ENCODE peak calls at places on chromosome 9, in six cellular contexts. X is Karpas-422, V is right cardiac atrium, Q is PC-3, W is mesenchymal stem cell, L is psoas muscle. P is an unnamed sample. For H3K27me3, the result is how much of the 10 kb centered on the place peaks cover.

GRCh38 chr9:22160235-22160634 is 151.1 kb upstream of the CDKN2B start:
- DNase-seq in L (no peak), Q (no peak), W (no peak), X (no peak), V (no peak), P (no peak)

GRCh38 chr9:76351006-76351405 is 43.2 kb downstream of the RFK start:
- DNase-seq in V (no peak), L (no peak), Q (no peak), X (no peak), W (no peak), P (no peak)

GRCh38 chr9:119195521-119195920 is 173.7 kb downstream of the BRINP1 start:
- DNase-seq in Q (no peak), X (no peak), V (no peak), W (no peak), L (no peak), P (no peak)

GRCh38 chr9:97615439-97616072 is 17.6 kb downstream of the TSTD2 start:
- DNase-seq in W (peak), Q (peak), X (peak), L (no peak), V (no peak), P (peak)

GRCh38 chr9:118303216-118303615 is 599.0 kb downstream of the TLR4 start:
- DNase-seq in L (no peak), W (no peak), V (no peak), X (no peak), Q (no peak), P (no peak)

GRCh38 chr9:112140936-112141335 is 34.2 kb downstream of the SUSD1 start:
- DNase-seq in W (no peak), Q (peak), X (no peak), L (no peak), V (no peak), P (no peak)

GRCh38 chr9:35756275-35756742 is 2.2 kb upstream of the MSMP start:
- DNase-seq in W (no peak), Q (peak), L (peak), V (peak), X (no peak), P (peak)

GRCh38 chr9:95092321-95093072 is 225.0 kb downstream of the FANCC start:
- DNase-seq in X (no peak), Q (peak), W (peak), L (no peak), V (no peak), P (no peak)

GRCh38 chr9:27369591-27369990 is 72.6 kb upstream of the EQTN start:
- DNase-seq in Q (no peak), L (no peak), V (no peak), W (no peak), X (peak), P (no peak)

GRCh38 chr9:131994364-131995110 is 85.1 kb downstream of the MED27 start:
- DNase-seq in L (no peak), Q (no peak), V (no peak), W (no peak), X (no peak), P (no peak)

GRCh38 chr9:98864257-98865180 is 57.0 kb downstream of the GALNT12 start:
- DNase-seq in X (no peak), W (peak), V (peak), L (peak), Q (no peak), P (no peak)

GRCh38 chr9:135187365-135187764 is 99.9 kb downstream of the OLFM1 start:
- DNase-seq in W (no peak), V (no peak), L (no peak), Q (no peak), X (no peak), P (no peak)

GRCh38 chr9:93154293-93154903 is 20.3 kb upstream of the NINJ1 start:
- DNase-seq in V (no peak), W (no peak), X (peak), L (no peak), Q (peak), P (peak)

GRCh38 chr9:126342621-126343031 is 16.0 kb downstream of the MVB12B start:
- DNase-seq in X (no peak), V (no peak), L (no peak), W (no peak), Q (no peak), P (peak)

GRCh38 chr9:105305834-105306233 is 61.4 kb downstream of the SLC44A1 start:
- DNase-seq in W (no peak), L (no peak), V (no peak), X (no peak), Q (no peak), P (no peak)

GRCh38 chr9:38687992-38688391 is 31.9 kb downstream of the FAM240B start:
- DNase-seq in X (no peak), W (no peak), Q (no peak), V (no peak), L (no peak), P (no peak)
- H3K4me3 ChIP-seq in X (no peak), W (no peak), Q (peak), V (no peak), L (no peak), P (peak)

GRCh38 chr9:136972335-136972734 is 5.0 kb upstream of the PTGDS start:
- DNase-seq in X (no peak), W (no peak), V (no peak), Q (no peak), L (no peak), P (no peak)
- H3K27me3 ChIP-seq in X (under half), W (under half), V (under half), Q (under half), L (under half), P (under half)

GRCh38 chr9:7392161-7392560 is 407.4 kb downstream of the DMAC1 start:
- DNase-seq in V (no peak), W (no peak), L (no peak), X (no peak), Q (no peak), P (no peak)

GRCh38 chr9:7388755-7389154 is 410.8 kb downstream of the DMAC1 start:
- DNase-seq in W (no peak), Q (no peak), X (no peak), V (no peak), L (no peak), P (no peak)

GRCh38 chr9:7382365-7382764 is 417.2 kb downstream of the DMAC1 start:
- DNase-seq in X (no peak), W (no peak), V (no peak), Q (no peak), L (no peak), P (no peak)

DNA sequence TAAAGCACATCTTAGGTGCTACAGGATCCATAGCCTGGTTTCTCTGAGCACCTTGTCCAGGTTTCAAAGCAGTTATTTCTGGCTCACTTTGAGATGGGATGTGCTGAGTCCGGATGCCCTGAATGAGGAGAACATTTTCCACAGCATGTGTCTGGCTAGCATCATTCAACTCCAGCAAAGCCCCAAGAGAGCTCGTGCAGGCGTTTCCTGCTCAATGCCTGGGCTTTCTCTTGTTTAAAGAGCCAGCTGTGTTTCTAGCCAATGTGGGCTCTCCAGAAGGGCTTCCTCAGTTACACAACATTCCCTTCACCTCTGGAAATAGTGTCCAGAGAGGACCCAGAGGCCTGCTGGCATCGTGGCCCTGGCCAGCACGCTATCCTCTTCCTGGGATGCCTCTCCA is 411.7 kb downstream of the DMAC1 start:
- DNase-seq in L (no peak), Q (no peak), X (no peak), W (peak), V (peak), P (no peak)
- H3K4me3 ChIP-seq in L (no peak), Q (no peak), X (no peak), W (no peak), V (no peak), P (no peak)

GRCh38 chr9:6644346-6645152 is 980 bp downstream of the GLDC start:
- DNase-seq in L (no peak), X (no peak), W (no peak), Q (no peak), V (no peak), P (no peak)
- H3K27me3 ChIP-seq in L (under half), X (under half), W (half or more), Q (under half), V (under half), P (under half)

GRCh38 chr9:129626944-129627297 is 958 bp downstream of the NTMT1 start:
- DNase-seq in V (no peak), W (peak), Q (peak), L (no peak), X (peak), P (no peak)

GRCh38 chr9:129626079-129626943 is at the start of gene NTMT1:
- DNase-seq in V (peak), X (peak), Q (peak), L (peak), W (peak), P (peak)

GRCh38 chr9:129629251-129629650 is 3.3 kb downstream of the NTMT1 start:
- DNase-seq in L (no peak), W (no peak), Q (no peak), X (no peak), V (no peak), P (no peak)

GRCh38 chr9:129627556-129628492 is 1.9 kb downstream of the NTMT1 start:
- DNase-seq in X (no peak), V (peak), L (no peak), W (peak), Q (no peak), P (no peak)

DNA sequence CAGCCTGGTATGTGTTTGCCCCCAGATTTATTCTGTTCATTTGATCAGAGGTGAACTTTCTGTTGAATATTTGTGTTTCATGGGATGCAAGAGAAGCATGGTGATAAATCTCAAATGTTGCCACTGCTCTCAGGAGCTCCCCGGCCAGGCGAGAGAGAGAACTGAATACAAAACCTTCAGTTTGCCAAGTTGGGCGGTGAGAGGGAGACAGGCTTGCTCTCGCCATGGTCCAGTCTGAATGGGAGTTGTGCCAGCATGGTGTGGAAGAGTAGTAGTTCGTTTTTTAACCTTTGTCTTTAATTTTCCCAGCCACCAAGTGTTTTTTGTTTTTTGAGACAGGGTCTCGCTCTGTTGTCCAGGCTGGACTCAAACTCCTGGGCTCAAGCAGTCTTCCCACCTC is 2.7 kb downstream of the NTMT1 start:
- DNase-seq in V (no peak), X (no peak), W (no peak), L (no peak), Q (no peak), P (no peak)
- H3K4me3 ChIP-seq in V (no peak), X (no peak), W (no peak), L (peak), Q (no peak), P (no peak)

GRCh38 chr9:110830495-110830894 is 161.9 kb downstream of the MUSK start:
- DNase-seq in Q (no peak), X (no peak), W (no peak), L (no peak), V (peak), P (no peak)
- H3K27me3 ChIP-seq in Q (under half), X (under half), W (under half), L (under half), V (under half), P (under half)

GRCh38 chr9:122336836-122337560 is 33.8 kb upstream of the PTGS1 start:
- DNase-seq in W (no peak), Q (no peak), L (no peak), V (no peak), X (peak), P (no peak)
- H3K4me3 ChIP-seq in W (no peak), Q (no peak), L (no peak), V (no peak), X (no peak), P (no peak)

GRCh38 chr9:96253059-96253696 is 48.8 kb downstream of the HSD17B3 start:
- DNase-seq in X (peak), Q (no peak), W (no peak), L (no peak), V (no peak), P (no peak)

GRCh38 chr9:96246267-96246671 is 55.7 kb downstream of the HSD17B3 start:
- DNase-seq in W (no peak), X (no peak), V (no peak), L (no peak), Q (no peak), P (no peak)

GRCh38 chr9:96245399-96245798 is 56.6 kb downstream of the HSD17B3 start:
- DNase-seq in X (peak), V (no peak), L (no peak), Q (no peak), W (no peak), P (no peak)

GRCh38 chr9:96251451-96251850 is 50.5 kb downstream of the HSD17B3 start:
- DNase-seq in Q (peak), V (no peak), X (no peak), L (no peak), W (no peak), P (no peak)

GRCh38 chr9:96249746-96250145 is 52.2 kb downstream of the HSD17B3 start:
- DNase-seq in Q (no peak), V (no peak), W (no peak), X (no peak), L (no peak), P (no peak)
- H3K27me3 ChIP-seq in Q (under half), V (under half), W (under half), X (under half), L (under half), P (under half)

GRCh38 chr9:133354766-133355165 is 1.5 kb downstream of the SURF1 start:
- DNase-seq in Q (no peak), L (no peak), V (peak), W (no peak), X (no peak), P (no peak)

GRCh38 chr9:133357656-133358055 is 1.3 kb downstream of the SURF2 start:
- DNase-seq in L (no peak), X (no peak), Q (no peak), V (no peak), W (no peak), P (no peak)

GRCh38 chr9:133356391-133357091 is at the start of the genes SURF1 and SURF2:
- DNase-seq in L (peak), X (peak), Q (peak), W (peak), V (peak), P (peak)

GRCh38 chr9:133353548-133353947 is 2.7 kb downstream of the SURF1 start:
- DNase-seq in V (no peak), L (no peak), X (peak), Q (no peak), W (no peak), P (no peak)

GRCh38 chr9:133355881-133356357 is 368 bp downstream of the SURF1 start:
- DNase-seq in W (peak), L (no peak), Q (no peak), V (no peak), X (peak), P (no peak)
- H3K4me3 ChIP-seq in W (peak), L (peak), Q (peak), V (peak), X (peak), P (peak)

P was measured in colonic mucosa.